ENCODE peak calls at places on chromosomes 7 and 10, in four cellular contexts. O is fibroblast of lung, I is endodermal cell, P is GM23248. K is an unnamed sample.
A peak's percentile ranks its signal among the peaks of the same experiment; 100 is the strongest.

GRCh38 chr7:29780346-29780745 is 26.0 kb upstream of the WIPF3 start:
- DNase-seq in O (no peak), I (no peak), P (no peak), K (no peak)

GRCh38 chr10:62618576-62619408 is 185.7 kb upstream of the ADO start:
- DNase-seq in P (peak; percentile 86), I (no peak), O (peak; percentile 88), K (no peak)

GRCh38 chr10:100934084-100934659 is 21.4 kb downstream of the SLF2 start:
- DNase-seq in O (peak; percentile 18), I (no peak), P (peak; percentile 34), K (no peak)

GRCh38 chr7:117674617-117675016 is 194.8 kb downstream of the CFTR start:
- DNase-seq in O (no peak), I (peak; percentile 72), P (no peak), K (no peak)

GRCh38 chr7:368651-369475 is 78.9 kb downstream of the FOXL3 start:
- DNase-seq in O (no peak), I (no peak), P (no peak), K (peak; percentile 64)

GRCh38 chr7:94422136-94422535 is 27.4 kb downstream of the COL1A2 start:
- DNase-seq in P (no peak), I (no peak), O (no peak), K (no peak)

GRCh38 chr7:138941545-138941944 is 39.6 kb downstream of the KIAA1549 start:
- DNase-seq in I (no peak), P (no peak), O (no peak), K (no peak)

GRCh38 chr7:149223176-149223575 is 16.3 kb upstream of the ZNF212 start:
- DNase-seq in I (no peak), O (no peak), P (no peak), K (no peak)

GRCh38 chr10:101570764-101571572 is 17.1 kb downstream of the POLL start:
- DNase-seq in I (no peak), P (no peak), O (no peak), K (no peak)

GRCh38 chr7:4246536-4246935 is 435.6 kb upstream of the FOXK1 start:
- DNase-seq in O (no peak), P (no peak), I (no peak), K (no peak)

GRCh38 chr7:124751017-124751416 is 14.6 kb downstream of the GPR37 start:
- DNase-seq in P (no peak), I (no peak), O (no peak), K (no peak)

GRCh38 chr7:916291-916941 is 38.1 kb downstream of the ADAP1 start:
- DNase-seq in O (no peak), I (no peak), P (no peak), K (peak; percentile 76)

GRCh38 chr7:10889266-10889898 is 84.3 kb upstream of the PHF14 start:
- DNase-seq in O (peak; percentile 72), P (peak; percentile 72), I (peak; percentile 66), K (no peak)

GRCh38 chr7:43460733-43461348 is 122.1 kb upstream of the STK17A start:
- DNase-seq in P (no peak), O (no peak), I (no peak), K (no peak)

GRCh38 chr7:129315916-129316315 is 91.1 kb downstream of the AHCYL2 start:
- DNase-seq in O (no peak), I (no peak), P (no peak), K (no peak)

GRCh38 chr7:155202106-155202871 is 95.4 kb upstream of the INSIG1 start:
- DNase-seq in I (no peak), P (no peak), O (no peak), K (no peak)

GRCh38 chr10:15474671-15475070 is 103.6 kb upstream of the FAM171A1 start:
- DNase-seq in O (peak; percentile 43), P (no peak), I (no peak), K (no peak)

GRCh38 chr7:48938539-48938938 is 14.2 kb downstream of the CDC14C start:
- DNase-seq in I (no peak), O (peak; percentile 53), P (peak; percentile 31), K (no peak)

GRCh38 chr10:119116326-119116951 is 12.5 kb downstream of the DENND10 start:
- DNase-seq in P (no peak), O (no peak), I (no peak), K (no peak)

GRCh38 chr10:122375761-122376160 is 1.3 kb downstream of the PLEKHA1 start:
- DNase-seq in O (no peak), P (no peak), I (no peak), K (no peak)

GRCh38 chr7:130942211-130942964 is 208.4 kb upstream of the KLF14 start:
- DNase-seq in O (peak; percentile 81), I (no peak), P (no peak), K (no peak)

GRCh38 chr7:2661602-2662272 is 26.3 kb upstream of the AMZ1 start:
- DNase-seq in I (peak; percentile 71), O (no peak), P (no peak), K (peak; percentile 72)

GRCh38 chr7:97003262-97004236 is 1.8 kb upstream of the DLX6 start:
- DNase-seq in I (peak; percentile 72), O (no peak), P (no peak), K (peak; percentile 48)

GRCh38 chr7:43764807-43765491 is 6.5 kb downstream of the BLVRA start:
- DNase-seq in O (peak; percentile 35), P (peak; percentile 59), I (no peak), K (no peak)

GRCh38 chr7:2062648-2063047 is 170.1 kb downstream of the MAD1L1 start:
- DNase-seq in O (no peak), P (no peak), I (no peak), K (no peak)

GRCh38 chr10:42960491-42961155 is 116.2 kb upstream of the RET start:
- DNase-seq in P (peak; percentile 55), O (peak; percentile 8), I (peak; percentile 81), K (peak; percentile 49)

GRCh38 chr7:23680417-23681405 is 712 bp downstream of the FAM221A start:
- DNase-seq in O (peak; percentile 60), P (peak; percentile 73), I (peak; percentile 92), K (peak; percentile 87)

GRCh38 chr10:17006631-17007161 is 122.9 kb downstream of the CUBN start:
- DNase-seq in I (peak; percentile 29), P (peak; percentile 36), O (peak; percentile 64), K (no peak)

GRCh38 chr10:71431945-71432905 is 35.5 kb downstream of the CDH23 start:
- DNase-seq in P (no peak), O (no peak), I (peak; percentile 73), K (peak; percentile 39)

GRCh38 chr7:67743501-67743900 is 746.9 kb downstream of the TYW1 start:
- DNase-seq in I (no peak), O (no peak), P (no peak), K (no peak)

GRCh38 chr10:22931948-22932347 is 4.1 kb downstream of the ARMC3 start:
- DNase-seq in P (peak; percentile 73), O (peak; percentile 85), I (no peak), K (no peak)

GRCh38 chr7:109752068-109752467 is 1182.4 kb downstream of the DNAJB9 start:
- DNase-seq in P (no peak), I (no peak), O (no peak), K (no peak)

GRCh38 chr10:117504601-117505000 is 37.9 kb upstream of the EMX2 start:
- DNase-seq in I (peak; percentile 22), O (no peak), P (peak; percentile 16), K (no peak)

DNA sequence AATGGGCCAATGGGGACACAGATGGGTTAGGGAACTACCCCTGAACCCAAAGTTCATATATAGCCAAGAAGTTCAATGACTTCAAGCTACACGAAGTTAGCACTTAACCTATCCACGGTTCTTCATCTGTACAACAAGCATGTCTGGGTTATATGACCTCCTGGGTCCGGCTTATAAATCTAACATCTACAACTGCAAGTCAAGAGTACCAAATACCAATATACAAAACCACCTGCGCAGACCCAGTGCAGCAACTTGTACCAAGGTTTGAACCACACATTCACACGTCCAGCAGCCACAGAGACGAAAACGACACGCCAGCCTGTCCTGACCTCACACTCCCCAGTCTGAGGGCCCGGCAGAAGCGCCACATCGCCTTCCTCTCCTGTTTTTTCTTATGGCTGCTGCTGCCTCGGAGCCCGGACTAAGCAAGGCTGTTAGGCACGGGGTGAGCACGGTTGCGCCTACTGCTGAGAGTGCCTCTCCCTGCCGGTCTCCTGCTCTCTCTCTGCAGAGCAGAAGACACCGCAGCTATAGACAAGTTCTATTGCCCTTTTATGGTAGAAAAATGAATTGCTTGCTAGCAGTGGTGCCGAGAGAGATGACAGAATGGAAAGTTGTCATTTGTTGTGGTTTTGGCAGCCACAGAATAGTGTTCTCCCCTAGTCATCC is 86.3 kb downstream of the RNF216 start:
- DNase-seq in P (peak; percentile 90), I (no peak), O (peak; percentile 87), K (peak; percentile 83)
- H3K9ac ChIP-seq in P (peak overlapping the region; percentile 87), I (no peak overlapping the region), O (peak overlapping the region; percentile 63), K (peak overlapping the region; percentile 48)

GRCh38 chr7:134130124-134130523 is 3.0 kb downstream of the LRGUK start:
- DNase-seq in I (no peak), O (no peak), P (no peak), K (no peak)

GRCh38 chr7:134128829-134129228 is 1.7 kb downstream of the LRGUK start:
- DNase-seq in P (no peak), I (no peak), O (no peak), K (no peak)

GRCh38 chr7:134122980-134123379 is 4.2 kb upstream of the LRGUK start:
- DNase-seq in O (no peak), P (no peak), I (no peak), K (no peak)

GRCh38 chr7:134126937-134127848 is at the start of gene LRGUK:
- DNase-seq in I (peak; percentile 96), P (peak; percentile 93), O (peak; percentile 78), K (peak; percentile 92)

DNA sequence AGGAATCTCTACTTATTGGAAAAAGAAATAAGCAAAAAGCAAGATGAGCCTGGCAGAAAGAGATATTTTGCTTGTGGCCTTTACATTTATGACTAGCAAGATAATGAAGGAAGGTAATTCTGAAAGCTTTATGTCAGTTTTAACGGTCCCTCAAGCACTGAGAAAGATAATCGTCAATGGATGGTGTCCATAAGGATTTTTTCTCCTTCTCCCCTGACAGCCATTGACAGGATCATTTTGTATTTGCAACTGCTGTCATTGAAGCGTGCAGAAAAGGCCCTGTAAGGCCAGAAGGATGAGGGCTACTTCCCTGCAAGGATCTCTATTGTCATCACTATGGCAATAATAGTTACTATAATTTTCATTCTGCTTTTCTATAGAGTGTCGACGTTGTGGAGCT is 1.0 kb upstream of the LRGUK start:
- DNase-seq in I (no peak), P (no peak), O (no peak), K (no peak)
- H3K9ac ChIP-seq in I (no peak overlapping the region), P (no peak overlapping the region), O (no peak overlapping the region), K (no peak overlapping the region)

DNA sequence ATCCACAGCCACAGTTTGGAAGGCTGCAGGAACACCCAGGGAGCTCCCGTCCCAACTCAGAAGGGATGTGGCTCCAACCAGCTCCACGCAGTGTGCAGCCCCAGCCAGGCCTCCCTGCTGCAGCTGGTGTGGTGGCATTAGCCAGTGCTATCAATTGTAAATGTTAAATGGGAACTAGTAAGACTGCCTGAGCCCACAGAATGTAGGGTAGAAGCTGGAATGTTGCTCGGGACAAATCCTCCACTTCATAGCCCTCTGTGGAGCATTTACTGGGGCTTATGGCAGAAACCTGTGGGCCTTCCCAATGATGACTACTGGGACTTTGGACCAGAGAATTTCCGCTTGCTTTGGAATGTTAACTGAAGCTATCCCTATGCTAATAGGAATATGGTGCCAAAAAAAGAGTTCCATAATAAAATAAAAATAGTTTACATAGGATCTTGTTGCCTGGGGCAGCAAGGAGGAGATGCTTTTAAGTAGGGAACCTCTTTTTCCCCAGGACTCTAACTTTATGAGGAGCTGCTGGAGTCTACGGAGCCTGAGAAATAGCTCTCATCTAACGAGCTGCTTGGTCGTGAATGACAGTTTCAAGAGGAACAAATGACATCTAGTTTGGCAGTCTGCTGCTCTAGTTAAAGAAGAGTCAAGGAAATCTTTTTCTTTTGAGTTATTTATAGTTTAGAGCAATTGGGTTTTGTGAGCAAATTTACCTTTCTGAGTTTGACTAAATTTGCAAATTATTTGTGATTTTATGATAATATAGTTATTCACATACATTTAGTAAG is 5.8 kb upstream of the DYNC2I1 start:
- DNase-seq in P (no peak), I (no peak), O (no peak), K (no peak)
- H3K9ac ChIP-seq in P (no peak overlapping the region), I (no peak overlapping the region), O (no peak overlapping the region), K (no peak overlapping the region)

GRCh38 chr7:32507416-32507815 is 12.1 kb downstream of the AVL9 start:
- DNase-seq in P (peak; percentile 37), O (peak; percentile 66), I (no peak), K (no peak)
- H3K9ac ChIP-seq in P (no peak overlapping the region), O (no peak overlapping the region), I (no peak overlapping the region), K (no peak overlapping the region)

K was measured in kidney.